ENCODE peak calls at places on chromosome 2, in six cellular contexts. One of them, this sample, is unnamed. For H3K36me3, the result is how much of the 10 kb centered on the place peaks cover.

GRCh38 chr2:238003234-238004032 is 36.6 kb downstream of the UBE2F start:
- DNase-seq in fibroblast of lung: no peak
- DNase-seq in heart right ventricle: no peak
- DNase-seq in HepG2: no peak
- DNase-seq in naive thymus-derived CD4-positive, alpha-beta T cell: peak
- DNase-seq in CD4-positive, CD25-positive, alpha-beta regulatory T cell: no peak
- DNase-seq in this sample: peak

GRCh38 chr2:196249860-196250259 is 78.5 kb upstream of the STK17B start:
- DNase-seq in heart right ventricle: no peak
- DNase-seq in HepG2: no peak
- DNase-seq in fibroblast of lung: peak
- DNase-seq in naive thymus-derived CD4-positive, alpha-beta T cell: no peak
- DNase-seq in CD4-positive, CD25-positive, alpha-beta regulatory T cell: no peak
- DNase-seq in this sample: no peak

GRCh38 chr2:210189452-210190143 is 18.4 kb upstream of the KANSL1L start:
- DNase-seq in HepG2: peak
- DNase-seq in naive thymus-derived CD4-positive, alpha-beta T cell: no peak
- DNase-seq in heart right ventricle: no peak
- DNase-seq in CD4-positive, CD25-positive, alpha-beta regulatory T cell: no peak
- DNase-seq in fibroblast of lung: no peak
- DNase-seq in this sample: no peak

GRCh38 chr2:235390108-235390815 is 103.6 kb upstream of the AGAP1 start:
- DNase-seq in heart right ventricle: no peak
- DNase-seq in fibroblast of lung: peak
- DNase-seq in HepG2: no peak
- DNase-seq in naive thymus-derived CD4-positive, alpha-beta T cell: peak
- DNase-seq in CD4-positive, CD25-positive, alpha-beta regulatory T cell: peak
- DNase-seq in this sample: peak

GRCh38 chr2:171159326-171160118 is 1.2 kb downstream of the TLK1 start:
- DNase-seq in fibroblast of lung: peak
- DNase-seq in heart right ventricle: peak
- DNase-seq in CD4-positive, CD25-positive, alpha-beta regulatory T cell: peak
- DNase-seq in HepG2: peak
- DNase-seq in naive thymus-derived CD4-positive, alpha-beta T cell: peak
- DNase-seq in this sample: peak

GRCh38 chr2:122236152-122236892 is 480.9 kb downstream of the TSN start:
- DNase-seq in fibroblast of lung: peak
- DNase-seq in heart right ventricle: no peak
- DNase-seq in CD4-positive, CD25-positive, alpha-beta regulatory T cell: no peak
- DNase-seq in naive thymus-derived CD4-positive, alpha-beta T cell: no peak
- DNase-seq in HepG2: no peak
- DNase-seq in this sample: no peak

GRCh38 chr2:32402087-32402486 is 45.3 kb downstream of the BIRC6 start:
- DNase-seq in CD4-positive, CD25-positive, alpha-beta regulatory T cell: no peak
- DNase-seq in fibroblast of lung: no peak
- DNase-seq in HepG2: no peak
- DNase-seq in heart right ventricle: no peak
- DNase-seq in naive thymus-derived CD4-positive, alpha-beta T cell: no peak
- DNase-seq in this sample: no peak

GRCh38 chr2:30688956-30689401 is 118.3 kb downstream of the CAPN13 start:
- DNase-seq in naive thymus-derived CD4-positive, alpha-beta T cell: no peak
- DNase-seq in CD4-positive, CD25-positive, alpha-beta regulatory T cell: no peak
- DNase-seq in HepG2: no peak
- DNase-seq in heart right ventricle: peak
- DNase-seq in fibroblast of lung: no peak
- DNase-seq in this sample: no peak

GRCh38 chr2:226888971-226889370 is 53.1 kb downstream of the RHBDD1 start:
- DNase-seq in HepG2: no peak
- DNase-seq in naive thymus-derived CD4-positive, alpha-beta T cell: no peak
- DNase-seq in heart right ventricle: no peak
- DNase-seq in fibroblast of lung: peak
- DNase-seq in CD4-positive, CD25-positive, alpha-beta regulatory T cell: no peak
- DNase-seq in this sample: no peak

GRCh38 chr2:50535971-50536759 is 495.8 kb downstream of the NRXN1 start:
- DNase-seq in CD4-positive, CD25-positive, alpha-beta regulatory T cell: no peak
- DNase-seq in naive thymus-derived CD4-positive, alpha-beta T cell: no peak
- DNase-seq in fibroblast of lung: peak
- DNase-seq in HepG2: peak
- DNase-seq in heart right ventricle: no peak
- DNase-seq in this sample: no peak

GRCh38 chr2:33051586-33052385 is 105.0 kb downstream of the LTBP1 start:
- DNase-seq in CD4-positive, CD25-positive, alpha-beta regulatory T cell: no peak
- DNase-seq in heart right ventricle: no peak
- DNase-seq in HepG2: peak
- DNase-seq in fibroblast of lung: peak
- DNase-seq in naive thymus-derived CD4-positive, alpha-beta T cell: no peak
- DNase-seq in this sample: no peak

GRCh38 chr2:45014016-45014702 is 4.9 kb upstream of the SIX2 start:
- DNase-seq in naive thymus-derived CD4-positive, alpha-beta T cell: no peak
- DNase-seq in heart right ventricle: peak
- DNase-seq in HepG2: no peak
- DNase-seq in fibroblast of lung: peak
- DNase-seq in CD4-positive, CD25-positive, alpha-beta regulatory T cell: no peak
- DNase-seq in this sample: no peak

GRCh38 chr2:71073475-71073874 is 5.0 kb downstream of the NAGK start:
- DNase-seq in fibroblast of lung: no peak
- DNase-seq in HepG2: no peak
- DNase-seq in naive thymus-derived CD4-positive, alpha-beta T cell: no peak
- DNase-seq in heart right ventricle: no peak
- DNase-seq in CD4-positive, CD25-positive, alpha-beta regulatory T cell: no peak
- DNase-seq in this sample: no peak

GRCh38 chr2:86372641-86373502 is 35.4 kb upstream of the REEP1 start:
- DNase-seq in HepG2: peak
- DNase-seq in heart right ventricle: peak
- DNase-seq in fibroblast of lung: peak
- DNase-seq in naive thymus-derived CD4-positive, alpha-beta T cell: no peak
- DNase-seq in CD4-positive, CD25-positive, alpha-beta regulatory T cell: no peak
- DNase-seq in this sample: no peak

GRCh38 chr2:29314816-29315571 is 199.8 kb downstream of the CLIP4 start:
- DNase-seq in HepG2: no peak
- DNase-seq in naive thymus-derived CD4-positive, alpha-beta T cell: peak
- DNase-seq in CD4-positive, CD25-positive, alpha-beta regulatory T cell: peak
- DNase-seq in fibroblast of lung: peak
- DNase-seq in heart right ventricle: no peak
- DNase-seq in this sample: peak

GRCh38 chr2:17455343-17455742 is 62.9 kb downstream of the RAD51AP2 start:
- DNase-seq in fibroblast of lung: no peak
- DNase-seq in HepG2: no peak
- DNase-seq in heart right ventricle: no peak
- DNase-seq in naive thymus-derived CD4-positive, alpha-beta T cell: no peak
- DNase-seq in CD4-positive, CD25-positive, alpha-beta regulatory T cell: no peak
- DNase-seq in this sample: no peak

GRCh38 chr2:16394072-16394985 is 271.3 kb downstream of the CYRIA start:
- DNase-seq in heart right ventricle: no peak
- DNase-seq in HepG2: peak
- DNase-seq in CD4-positive, CD25-positive, alpha-beta regulatory T cell: no peak
- DNase-seq in naive thymus-derived CD4-positive, alpha-beta T cell: no peak
- DNase-seq in fibroblast of lung: no peak
- DNase-seq in this sample: no peak

GRCh38 chr2:197210450-197210849 is 100.1 kb downstream of the ANKRD44 start:
- DNase-seq in naive thymus-derived CD4-positive, alpha-beta T cell: no peak
- DNase-seq in HepG2: no peak
- DNase-seq in fibroblast of lung: no peak
- DNase-seq in CD4-positive, CD25-positive, alpha-beta regulatory T cell: no peak
- DNase-seq in heart right ventricle: no peak
- DNase-seq in this sample: no peak

GRCh38 chr2:59824314-59824713 is 729.1 kb downstream of the BCL11A start:
- DNase-seq in fibroblast of lung: no peak
- DNase-seq in HepG2: no peak
- DNase-seq in heart right ventricle: no peak
- DNase-seq in naive thymus-derived CD4-positive, alpha-beta T cell: no peak
- DNase-seq in CD4-positive, CD25-positive, alpha-beta regulatory T cell: no peak
- DNase-seq in this sample: no peak

GRCh38 chr2:197128126-197128525 is 182.5 kb downstream of the ANKRD44 start:
- DNase-seq in naive thymus-derived CD4-positive, alpha-beta T cell: no peak
- DNase-seq in fibroblast of lung: no peak
- DNase-seq in CD4-positive, CD25-positive, alpha-beta regulatory T cell: no peak
- DNase-seq in heart right ventricle: no peak
- DNase-seq in HepG2: no peak
- DNase-seq in this sample: no peak

GRCh38 chr2:174325932-174326879 is 8.5 kb upstream of the SP9 start:
- DNase-seq in heart right ventricle: no peak
- DNase-seq in naive thymus-derived CD4-positive, alpha-beta T cell: peak
- DNase-seq in fibroblast of lung: no peak
- DNase-seq in CD4-positive, CD25-positive, alpha-beta regulatory T cell: no peak
- DNase-seq in HepG2: no peak
- DNase-seq in this sample: no peak

GRCh38 chr2:134341476-134341875 is 87.6 kb downstream of the MGAT5 start:
- DNase-seq in CD4-positive, CD25-positive, alpha-beta regulatory T cell: no peak
- DNase-seq in heart right ventricle: no peak
- DNase-seq in fibroblast of lung: no peak
- DNase-seq in naive thymus-derived CD4-positive, alpha-beta T cell: no peak
- DNase-seq in HepG2: no peak
- DNase-seq in this sample: no peak

GRCh38 chr2:221468288-221468687 is 103.8 kb downstream of the EPHA4 start:
- DNase-seq in fibroblast of lung: no peak
- DNase-seq in heart right ventricle: no peak
- DNase-seq in CD4-positive, CD25-positive, alpha-beta regulatory T cell: no peak
- DNase-seq in HepG2: no peak
- DNase-seq in naive thymus-derived CD4-positive, alpha-beta T cell: no peak
- DNase-seq in this sample: no peak

GRCh38 chr2:11923935-11924334 is 177.5 kb downstream of the LPIN1 start:
- DNase-seq in fibroblast of lung: no peak
- DNase-seq in HepG2: no peak
- DNase-seq in heart right ventricle: no peak
- DNase-seq in naive thymus-derived CD4-positive, alpha-beta T cell: no peak
- DNase-seq in CD4-positive, CD25-positive, alpha-beta regulatory T cell: no peak
- DNase-seq in this sample: no peak

GRCh38 chr2:15588329-15588919 is 3.2 kb upstream of the DDX1 start:
- DNase-seq in HepG2: peak
- DNase-seq in heart right ventricle: peak
- DNase-seq in CD4-positive, CD25-positive, alpha-beta regulatory T cell: no peak
- DNase-seq in naive thymus-derived CD4-positive, alpha-beta T cell: no peak
- DNase-seq in fibroblast of lung: peak
- DNase-seq in this sample: no peak

GRCh38 chr2:58699412-58699811 is 458.3 kb upstream of the FANCL start:
- DNase-seq in HepG2: no peak
- DNase-seq in CD4-positive, CD25-positive, alpha-beta regulatory T cell: no peak
- DNase-seq in fibroblast of lung: no peak
- DNase-seq in naive thymus-derived CD4-positive, alpha-beta T cell: no peak
- DNase-seq in heart right ventricle: no peak
- DNase-seq in this sample: no peak

GRCh38 chr2:191836853-191837769 is 9.8 kb downstream of the CAVIN2 start:
- DNase-seq in CD4-positive, CD25-positive, alpha-beta regulatory T cell: no peak
- DNase-seq in fibroblast of lung: no peak
- DNase-seq in naive thymus-derived CD4-positive, alpha-beta T cell: no peak
- DNase-seq in HepG2: no peak
- DNase-seq in heart right ventricle: peak
- DNase-seq in this sample: no peak

GRCh38 chr2:61187069-61187468 is 25.1 kb downstream of the C2orf74 start:
- DNase-seq in CD4-positive, CD25-positive, alpha-beta regulatory T cell: no peak
- DNase-seq in HepG2: no peak
- DNase-seq in naive thymus-derived CD4-positive, alpha-beta T cell: no peak
- DNase-seq in heart right ventricle: no peak
- DNase-seq in fibroblast of lung: no peak
- DNase-seq in this sample: no peak
- H3K36me3 ChIP-seq in CD4-positive, CD25-positive, alpha-beta regulatory T cell: half or more
- H3K36me3 ChIP-seq in HepG2: half or more
- H3K36me3 ChIP-seq in naive thymus-derived CD4-positive, alpha-beta T cell: half or more
- H3K36me3 ChIP-seq in heart right ventricle: half or more
- H3K36me3 ChIP-seq in fibroblast of lung: under half
- H3K36me3 ChIP-seq in this sample: half or more

GRCh38 chr2:120976501-120977307 is 241.0 kb downstream of the GLI2 start:
- DNase-seq in heart right ventricle: no peak
- DNase-seq in fibroblast of lung: no peak
- DNase-seq in naive thymus-derived CD4-positive, alpha-beta T cell: no peak
- DNase-seq in HepG2: no peak
- DNase-seq in CD4-positive, CD25-positive, alpha-beta regulatory T cell: no peak
- DNase-seq in this sample: no peak

GRCh38 chr2:120979398-120979797 is 243.7 kb downstream of the GLI2 start:
- DNase-seq in naive thymus-derived CD4-positive, alpha-beta T cell: no peak
- DNase-seq in heart right ventricle: no peak
- DNase-seq in HepG2: no peak
- DNase-seq in fibroblast of lung: no peak
- DNase-seq in CD4-positive, CD25-positive, alpha-beta regulatory T cell: no peak
- DNase-seq in this sample: no peak

GRCh38 chr2:120979921-120980320 is 244.3 kb downstream of the GLI2 start:
- DNase-seq in heart right ventricle: no peak
- DNase-seq in HepG2: no peak
- DNase-seq in naive thymus-derived CD4-positive, alpha-beta T cell: no peak
- DNase-seq in fibroblast of lung: no peak
- DNase-seq in CD4-positive, CD25-positive, alpha-beta regulatory T cell: no peak
- DNase-seq in this sample: no peak

GRCh38 chr2:120978359-120979050 is 242.8 kb downstream of the GLI2 start:
- DNase-seq in HepG2: no peak
- DNase-seq in heart right ventricle: no peak
- DNase-seq in naive thymus-derived CD4-positive, alpha-beta T cell: no peak
- DNase-seq in CD4-positive, CD25-positive, alpha-beta regulatory T cell: no peak
- DNase-seq in fibroblast of lung: peak
- DNase-seq in this sample: no peak

GRCh38 chr2:120977582-120978358 is 242.1 kb downstream of the GLI2 start:
- DNase-seq in fibroblast of lung: no peak
- DNase-seq in CD4-positive, CD25-positive, alpha-beta regulatory T cell: no peak
- DNase-seq in heart right ventricle: no peak
- DNase-seq in HepG2: no peak
- DNase-seq in naive thymus-derived CD4-positive, alpha-beta T cell: no peak
- DNase-seq in this sample: no peak
- H3K36me3 ChIP-seq in fibroblast of lung: under half
- H3K36me3 ChIP-seq in CD4-positive, CD25-positive, alpha-beta regulatory T cell: under half
- H3K36me3 ChIP-seq in heart right ventricle: under half
- H3K36me3 ChIP-seq in HepG2: under half
- H3K36me3 ChIP-seq in naive thymus-derived CD4-positive, alpha-beta T cell: under half
- H3K36me3 ChIP-seq in this sample: under half

GRCh38 chr2:65313126-65313953 is 85.7 kb downstream of the ACTR2 start:
- DNase-seq in heart right ventricle: no peak
- DNase-seq in CD4-positive, CD25-positive, alpha-beta regulatory T cell: no peak
- DNase-seq in HepG2: no peak
- DNase-seq in fibroblast of lung: no peak
- DNase-seq in naive thymus-derived CD4-positive, alpha-beta T cell: no peak
- DNase-seq in this sample: no peak
- H3K36me3 ChIP-seq in heart right ventricle: half or more
- H3K36me3 ChIP-seq in CD4-positive, CD25-positive, alpha-beta regulatory T cell: under half
- H3K36me3 ChIP-seq in HepG2: half or more
- H3K36me3 ChIP-seq in fibroblast of lung: under half
- H3K36me3 ChIP-seq in naive thymus-derived CD4-positive, alpha-beta T cell: under half
- H3K36me3 ChIP-seq in this sample: under half

GRCh38 chr2:49288113-49288710 is 133.9 kb upstream of the FSHR start:
- DNase-seq in heart right ventricle: peak
- DNase-seq in CD4-positive, CD25-positive, alpha-beta regulatory T cell: no peak
- DNase-seq in naive thymus-derived CD4-positive, alpha-beta T cell: no peak
- DNase-seq in HepG2: no peak
- DNase-seq in fibroblast of lung: no peak
- DNase-seq in this sample: no peak

GRCh38 chr2:49288902-49289680 is 134.8 kb upstream of the FSHR start:
- DNase-seq in HepG2: no peak
- DNase-seq in fibroblast of lung: peak
- DNase-seq in heart right ventricle: no peak
- DNase-seq in naive thymus-derived CD4-positive, alpha-beta T cell: no peak
- DNase-seq in CD4-positive, CD25-positive, alpha-beta regulatory T cell: no peak
- DNase-seq in this sample: no peak

GRCh38 chr2:49289711-49290110 is 135.4 kb upstream of the FSHR start:
- DNase-seq in heart right ventricle: no peak
- DNase-seq in naive thymus-derived CD4-positive, alpha-beta T cell: no peak
- DNase-seq in fibroblast of lung: no peak
- DNase-seq in HepG2: no peak
- DNase-seq in CD4-positive, CD25-positive, alpha-beta regulatory T cell: no peak
- DNase-seq in this sample: no peak

GRCh38 chr2:49286045-49286444 is 131.7 kb upstream of the FSHR start:
- DNase-seq in heart right ventricle: no peak
- DNase-seq in CD4-positive, CD25-positive, alpha-beta regulatory T cell: no peak
- DNase-seq in HepG2: no peak
- DNase-seq in naive thymus-derived CD4-positive, alpha-beta T cell: no peak
- DNase-seq in fibroblast of lung: no peak
- DNase-seq in this sample: no peak

GRCh38 chr2:49286726-49287125 is 132.4 kb upstream of the FSHR start:
- DNase-seq in fibroblast of lung: no peak
- DNase-seq in naive thymus-derived CD4-positive, alpha-beta T cell: no peak
- DNase-seq in HepG2: no peak
- DNase-seq in heart right ventricle: no peak
- DNase-seq in CD4-positive, CD25-positive, alpha-beta regulatory T cell: no peak
- DNase-seq in this sample: no peak
- H3K36me3 ChIP-seq in fibroblast of lung: under half
- H3K36me3 ChIP-seq in naive thymus-derived CD4-positive, alpha-beta T cell: under half
- H3K36me3 ChIP-seq in HepG2: under half
- H3K36me3 ChIP-seq in heart right ventricle: under half
- H3K36me3 ChIP-seq in CD4-positive, CD25-positive, alpha-beta regulatory T cell: under half
- H3K36me3 ChIP-seq in this sample: under half